ENCODE peak calls at places on chromosomes 7 and 10, in six cellular contexts. U, W, S, E, R and X are unnamed samples.

GRCh38 chr10:21505711-21506278 is 19.7 kb downstream of the SKIDA1 start:
- DNase-seq in U (no peak), W (no peak), S (no peak), E (no peak), R (no peak), X (no peak)

GRCh38 chr7:147833549-147833948 is 757.0 kb upstream of the C7orf33 start:
- DNase-seq in U (no peak), W (no peak), S (no peak), E (no peak), R (no peak), X (no peak)

GRCh38 chr10:11159543-11160215 is 142.0 kb downstream of the CELF2 start:
- DNase-seq in U (no peak), W (no peak), S (no peak), E (no peak), R (no peak), X (no peak)

GRCh38 chr10:60662917-60663614 is 115.2 kb upstream of the CDK1 start:
- DNase-seq in U (no peak), W (peak), S (no peak), E (no peak), R (no peak), X (no peak)

GRCh38 chr10:955127-955819 is 23.8 kb upstream of the LARP4B start:
- DNase-seq in U (no peak), W (no peak), S (no peak), E (no peak), R (no peak), X (no peak)

GRCh38 chr7:65354263-65354662 is 19.4 kb upstream of the ZNF92 start:
- DNase-seq in U (no peak), W (no peak), S (no peak), E (no peak), R (no peak), X (no peak)

GRCh38 chr7:158827411-158828342 is 1.6 kb downstream of the ESYT2 start:
- DNase-seq in U (no peak), W (no peak), S (peak), E (no peak), R (no peak), X (no peak)

GRCh38 chr10:120432209-120432608 is 24.8 kb upstream of the PLPP4 start:
- DNase-seq in U (no peak), W (no peak), S (no peak), E (no peak), R (no peak), X (no peak)

GRCh38 chr7:125504848-125505247 is 575.2 kb upstream of the POT1 start:
- DNase-seq in U (no peak), W (no peak), S (no peak), E (no peak), R (no peak), X (no peak)

GRCh38 chr10:14074062-14074884 is 256.5 kb downstream of the FRMD4A start:
- DNase-seq in U (peak), W (peak), S (no peak), E (peak), R (no peak), X (no peak)

GRCh38 chr7:47145982-47146381 is 435.9 kb downstream of the TNS3 start:
- DNase-seq in U (no peak), W (no peak), S (no peak), E (no peak), R (no peak), X (no peak)

GRCh38 chr7:106139253-106140251 is 27.4 kb upstream of the SYPL1 start:
- DNase-seq in U (no peak), W (no peak), S (no peak), E (no peak), R (no peak), X (no peak)

GRCh38 chr7:102927303-102927933 is 14.6 kb downstream of the LRRC17 start:
- DNase-seq in U (no peak), W (no peak), S (no peak), E (no peak), R (no peak), X (no peak)

GRCh38 chr10:86254526-86255174 is 111.9 kb downstream of the GRID1 start:
- DNase-seq in U (no peak), W (peak), S (no peak), E (no peak), R (no peak), X (peak)

GRCh38 chr7:129950191-129950940 is 2.4 kb downstream of the UBE2H start:
- DNase-seq in U (no peak), W (no peak), S (no peak), E (no peak), R (no peak), X (no peak)

GRCh38 chr10:19302117-19302516 is 253.5 kb downstream of the MALRD1 start:
- DNase-seq in U (peak), W (no peak), S (no peak), E (no peak), R (no peak), X (no peak)

GRCh38 chr7:144720139-144720538 is 115.7 kb downstream of the TPK1 start:
- DNase-seq in U (no peak), W (peak), S (no peak), E (no peak), R (no peak), X (no peak)

GRCh38 chr7:101702362-101702850 is 73.3 kb upstream of the MYL10 start:
- DNase-seq in U (no peak), W (peak), S (no peak), E (no peak), R (no peak), X (no peak)

GRCh38 chr7:27175005-27175625 is 995 bp upstream of the HOXA10 start:
- DNase-seq in U (no peak), W (no peak), S (no peak), E (peak), R (no peak), X (peak)
- TF ChIP-seq POLR2AphosphoS5 in U (no peak), W (no peak), S (no peak), E (no peak), R (no peak), X (no peak)

DNA sequence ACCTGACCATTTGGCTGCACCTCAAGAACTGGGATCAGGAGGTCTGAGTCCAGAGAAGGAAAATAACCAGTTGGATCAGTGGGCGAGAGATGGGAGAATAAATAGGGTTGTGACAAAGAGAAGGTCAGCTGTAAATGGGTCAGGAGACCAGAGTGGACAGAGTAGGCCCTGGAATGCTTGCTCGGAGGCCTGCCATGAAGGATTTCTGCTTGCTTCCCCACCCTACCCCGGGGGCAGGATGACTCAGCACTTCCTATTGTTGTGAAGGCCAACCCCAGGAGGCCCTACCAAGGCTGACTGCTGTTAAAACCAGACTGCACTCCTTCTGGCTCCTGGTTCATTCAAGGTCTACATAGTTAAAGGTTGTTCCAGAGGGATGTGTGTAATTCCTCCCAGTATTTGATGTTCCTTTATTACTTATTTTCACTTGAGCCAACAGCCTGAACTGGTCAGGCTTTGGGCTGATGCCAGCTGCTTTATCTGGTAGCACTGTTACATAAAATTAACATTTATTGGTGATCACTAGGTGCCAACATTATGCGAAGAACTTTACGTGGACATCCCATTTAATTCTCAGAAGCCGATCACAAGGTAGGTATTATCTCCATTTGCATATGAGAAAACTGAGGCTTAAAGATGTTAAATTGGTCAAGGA is 27.3 kb upstream of the IFRD1 start:
- DNase-seq in U (no peak), W (peak), S (peak), E (peak), R (no peak), X (peak)
- TF ChIP-seq POLR2AphosphoS5 in U (no peak), W (peak), S (no peak), E (peak), R (no peak), X (no peak)

GRCh38 chr7:42174391-42174848 is 62.6 kb downstream of the GLI3 start:
- DNase-seq in U (no peak), W (no peak), S (no peak), E (no peak), R (no peak), X (no peak)
- TF ChIP-seq POLR2AphosphoS5 in U (no peak), W (no peak), S (no peak), E (no peak), R (no peak), X (no peak)

DNA sequence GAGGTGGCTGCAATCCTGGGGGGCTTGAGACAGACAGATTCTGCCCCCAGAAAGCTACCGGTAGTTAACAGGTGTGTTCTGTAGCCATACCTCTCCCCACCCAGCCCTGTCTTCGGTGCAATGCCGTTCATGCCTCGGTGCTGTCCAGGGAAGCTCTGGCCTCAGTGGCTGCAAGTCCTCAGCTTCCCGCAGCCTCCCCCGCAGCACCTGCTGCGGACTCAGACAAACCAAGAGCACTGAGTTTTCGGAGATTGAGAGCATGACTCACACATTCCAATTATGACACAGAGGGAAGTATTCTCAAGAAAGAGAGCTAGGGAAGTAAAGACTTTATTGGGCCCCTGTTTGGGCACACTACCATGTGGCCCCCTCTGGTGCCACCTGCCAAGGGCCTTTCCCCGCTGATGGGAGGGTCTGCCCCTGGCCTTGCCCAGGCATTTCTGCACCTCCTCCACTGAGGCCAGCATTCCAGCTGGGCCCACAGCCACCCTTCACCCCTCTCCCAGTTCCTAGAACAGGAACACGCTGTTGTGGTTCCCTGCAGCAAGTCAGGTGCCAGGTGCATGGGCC is 30.2 kb upstream of the EZH2 start:
- DNase-seq in U (peak), W (peak), S (peak), E (no peak), R (no peak), X (no peak)
- TF ChIP-seq POLR2AphosphoS5 in U (no peak), W (no peak), S (peak), E (no peak), R (no peak), X (no peak)

DNA sequence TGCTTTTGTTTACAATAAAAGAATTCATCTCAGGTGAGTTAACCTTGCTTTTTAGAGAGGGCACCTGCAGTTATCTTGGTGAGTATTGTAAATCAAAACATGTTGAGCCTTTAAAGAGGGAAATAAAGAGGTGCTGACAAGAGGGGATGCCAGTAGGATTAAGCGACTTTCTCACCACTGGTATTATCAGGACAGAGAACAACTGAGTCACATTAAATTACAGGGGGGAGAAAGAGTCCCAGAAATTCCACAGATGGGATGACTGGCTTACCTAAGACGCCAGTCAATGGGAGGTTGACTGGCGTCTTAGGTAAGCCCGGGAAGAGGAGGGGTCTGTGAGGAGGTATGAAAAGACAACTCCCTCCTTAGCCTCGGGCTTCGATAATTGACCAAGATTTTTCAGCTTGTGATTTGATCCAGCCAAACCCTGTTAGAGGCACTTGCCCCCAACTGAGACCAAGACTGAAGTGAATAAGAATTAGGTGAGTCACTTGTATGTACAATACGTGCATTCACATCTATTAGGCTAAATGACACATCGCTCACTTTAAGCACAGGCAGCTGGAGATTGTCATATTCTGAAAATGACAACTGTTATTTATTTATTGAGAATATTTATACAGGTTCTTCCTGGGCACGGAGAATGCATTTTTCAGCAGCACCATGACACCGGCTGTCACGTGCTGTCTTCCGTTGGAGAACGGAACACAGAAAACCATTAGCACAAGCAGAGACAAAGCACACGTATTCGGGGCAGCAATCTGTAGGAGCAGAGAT is 117.6 kb downstream of the SEM1 start:
- DNase-seq in U (no peak), W (no peak), S (no peak), E (no peak), R (no peak), X (peak)
- TF ChIP-seq POLR2AphosphoS5 in U (no peak), W (no peak), S (no peak), E (no peak), R (no peak), X (no peak)

GRCh38 chr7:140004672-140005071 is 58.1 kb downstream of the PARP12 start:
- DNase-seq in U (no peak), W (no peak), S (no peak), E (no peak), R (no peak), X (no peak)
- TF ChIP-seq POLR2AphosphoS5 in U (no peak), W (no peak), S (no peak), E (no peak), R (no peak), X (no peak)

GRCh38 chr10:110820321-110820814 is 51.4 kb upstream of the PDCD4 start:
- DNase-seq in U (no peak), W (no peak), S (no peak), E (no peak), R (no peak), X (no peak)

GRCh38 chr10:110821508-110821907 is 50.2 kb upstream of the PDCD4 start:
- DNase-seq in U (no peak), W (no peak), S (no peak), E (no peak), R (no peak), X (no peak)

GRCh38 chr10:110817614-110818013 is 54.1 kb upstream of the PDCD4 start:
- DNase-seq in U (no peak), W (no peak), S (no peak), E (no peak), R (no peak), X (no peak)

GRCh38 chr10:110815354-110816004 is 56.2 kb upstream of the PDCD4 start:
- DNase-seq in U (no peak), W (no peak), S (no peak), E (no peak), R (no peak), X (no peak)

GRCh38 chr10:110818311-110819257 is 53.1 kb upstream of the PDCD4 start:
- DNase-seq in U (no peak), W (no peak), S (no peak), E (no peak), R (no peak), X (no peak)
- TF ChIP-seq POLR2AphosphoS5 in U (no peak), W (no peak), S (no peak), E (no peak), R (no peak), X (no peak)

GRCh38 chr10:22686347-22686746 is 28.0 kb downstream of the PIP4K2A start:
- DNase-seq in U (no peak), W (no peak), S (no peak), E (no peak), R (no peak), X (no peak)

GRCh38 chr10:22684707-22685106 is 29.7 kb downstream of the PIP4K2A start:
- DNase-seq in U (no peak), W (no peak), S (no peak), E (no peak), R (no peak), X (no peak)

GRCh38 chr10:22683995-22684305 is 30.4 kb downstream of the PIP4K2A start:
- DNase-seq in U (no peak), W (no peak), S (no peak), E (no peak), R (no peak), X (no peak)

GRCh38 chr10:22682237-22683192 is 31.9 kb downstream of the PIP4K2A start:
- DNase-seq in U (peak), W (peak), S (no peak), E (no peak), R (no peak), X (no peak)

GRCh38 chr10:22685926-22686325 is 28.5 kb downstream of the PIP4K2A start:
- DNase-seq in U (no peak), W (no peak), S (no peak), E (no peak), R (no peak), X (no peak)
- TF ChIP-seq POLR2AphosphoS5 in U (no peak), W (no peak), S (no peak), E (no peak), R (no peak), X (no peak)